ENCODE peak calls at places on chromosomes 5 and 9, in ten cellular contexts. One of them, this sample, is unnamed.
A peak's percentile ranks its signal among the peaks of the same experiment; 100 is the strongest.

GRCh38 chr5:113266913-113267227 is 167.9 kb downstream of the TSSK1B start:
- DNase-seq in CD4-positive, alpha-beta T cell: no peak
- DNase-seq in T-helper 9 cell: no peak
- DNase-seq in naive thymus-derived CD8-positive, alpha-beta T cell: no peak
- DNase-seq in aorta: no peak
- DNase-seq in sigmoid colon: no peak
- DNase-seq in K562: no peak
- DNase-seq in stimulated activated CD4-positive, alpha-beta T cell treated with anti-CD3 and anti-CD28 coated beads, Interleukin-15, amount 100 ng/mL, for 1 hour: no peak
- DNase-seq in NT2/D1: no peak
- DNase-seq in SK-N-SH: no peak
- DNase-seq in this sample: no peak

GRCh38 chr9:135989722-135990467 is 28.7 kb upstream of the UBAC1 start:
- DNase-seq in sigmoid colon: no peak
- DNase-seq in NT2/D1: no peak
- DNase-seq in T-helper 9 cell: peak; percentile 15
- DNase-seq in stimulated activated CD4-positive, alpha-beta T cell treated with anti-CD3 and anti-CD28 coated beads, Interleukin-15, amount 100 ng/mL, for 1 hour: no peak
- DNase-seq in SK-N-SH: no peak
- DNase-seq in CD4-positive, alpha-beta T cell: peak; percentile 12
- DNase-seq in K562: no peak
- DNase-seq in naive thymus-derived CD8-positive, alpha-beta T cell: no peak
- DNase-seq in aorta: no peak
- DNase-seq in this sample: no peak

GRCh38 chr5:123705741-123706140 is 193.8 kb downstream of the CSNK1G3 start:
- DNase-seq in T-helper 9 cell: no peak
- DNase-seq in SK-N-SH: no peak
- DNase-seq in K562: no peak
- DNase-seq in CD4-positive, alpha-beta T cell: no peak
- DNase-seq in sigmoid colon: no peak
- DNase-seq in stimulated activated CD4-positive, alpha-beta T cell treated with anti-CD3 and anti-CD28 coated beads, Interleukin-15, amount 100 ng/mL, for 1 hour: no peak
- DNase-seq in aorta: no peak
- DNase-seq in NT2/D1: no peak
- DNase-seq in naive thymus-derived CD8-positive, alpha-beta T cell: no peak
- DNase-seq in this sample: peak; percentile 24

GRCh38 chr9:136762221-136762691 is 2.1 kb downstream of the LCN15 start:
- DNase-seq in K562: no peak
- DNase-seq in CD4-positive, alpha-beta T cell: no peak
- DNase-seq in SK-N-SH: no peak
- DNase-seq in T-helper 9 cell: no peak
- DNase-seq in aorta: peak; percentile 37
- DNase-seq in NT2/D1: no peak
- DNase-seq in sigmoid colon: no peak
- DNase-seq in stimulated activated CD4-positive, alpha-beta T cell treated with anti-CD3 and anti-CD28 coated beads, Interleukin-15, amount 100 ng/mL, for 1 hour: no peak
- DNase-seq in naive thymus-derived CD8-positive, alpha-beta T cell: no peak
- DNase-seq in this sample: no peak

GRCh38 chr9:18969095-18969494 is 63.9 kb downstream of the SAXO1 start:
- DNase-seq in T-helper 9 cell: no peak
- DNase-seq in sigmoid colon: no peak
- DNase-seq in naive thymus-derived CD8-positive, alpha-beta T cell: no peak
- DNase-seq in stimulated activated CD4-positive, alpha-beta T cell treated with anti-CD3 and anti-CD28 coated beads, Interleukin-15, amount 100 ng/mL, for 1 hour: no peak
- DNase-seq in SK-N-SH: no peak
- DNase-seq in NT2/D1: no peak
- DNase-seq in K562: no peak
- DNase-seq in aorta: no peak
- DNase-seq in CD4-positive, alpha-beta T cell: no peak
- DNase-seq in this sample: no peak

GRCh38 chr5:141182248-141182647 is at the start of gene PCDHB16:
- DNase-seq in sigmoid colon: peak; percentile 74
- DNase-seq in stimulated activated CD4-positive, alpha-beta T cell treated with anti-CD3 and anti-CD28 coated beads, Interleukin-15, amount 100 ng/mL, for 1 hour: no peak
- DNase-seq in naive thymus-derived CD8-positive, alpha-beta T cell: no peak
- DNase-seq in K562: no peak
- DNase-seq in SK-N-SH: peak; percentile 64
- DNase-seq in NT2/D1: peak; percentile 40
- DNase-seq in aorta: no peak
- DNase-seq in CD4-positive, alpha-beta T cell: no peak
- DNase-seq in T-helper 9 cell: no peak
- DNase-seq in this sample: peak; percentile 43

GRCh38 chr9:73573235-73573634 is 421.6 kb downstream of the ANXA1 start:
- DNase-seq in sigmoid colon: no peak
- DNase-seq in naive thymus-derived CD8-positive, alpha-beta T cell: no peak
- DNase-seq in T-helper 9 cell: no peak
- DNase-seq in K562: no peak
- DNase-seq in stimulated activated CD4-positive, alpha-beta T cell treated with anti-CD3 and anti-CD28 coated beads, Interleukin-15, amount 100 ng/mL, for 1 hour: no peak
- DNase-seq in CD4-positive, alpha-beta T cell: no peak
- DNase-seq in SK-N-SH: no peak
- DNase-seq in aorta: no peak
- DNase-seq in NT2/D1: no peak
- DNase-seq in this sample: no peak

GRCh38 chr5:97100486-97100885 is 41.9 kb downstream of the LIX1 start:
- DNase-seq in T-helper 9 cell: no peak
- DNase-seq in SK-N-SH: no peak
- DNase-seq in naive thymus-derived CD8-positive, alpha-beta T cell: no peak
- DNase-seq in K562: no peak
- DNase-seq in CD4-positive, alpha-beta T cell: no peak
- DNase-seq in sigmoid colon: no peak
- DNase-seq in NT2/D1: no peak
- DNase-seq in aorta: no peak
- DNase-seq in stimulated activated CD4-positive, alpha-beta T cell treated with anti-CD3 and anti-CD28 coated beads, Interleukin-15, amount 100 ng/mL, for 1 hour: no peak
- DNase-seq in this sample: no peak

GRCh38 chr5:149730620-149731331 is 666 bp downstream of the PPARGC1B start:
- DNase-seq in SK-N-SH: peak; percentile 71
- DNase-seq in naive thymus-derived CD8-positive, alpha-beta T cell: peak; percentile 62
- DNase-seq in NT2/D1: no peak
- DNase-seq in T-helper 9 cell: peak; percentile 23
- DNase-seq in K562: peak; percentile 74
- DNase-seq in CD4-positive, alpha-beta T cell: peak; percentile 26
- DNase-seq in stimulated activated CD4-positive, alpha-beta T cell treated with anti-CD3 and anti-CD28 coated beads, Interleukin-15, amount 100 ng/mL, for 1 hour: peak; percentile 10
- DNase-seq in aorta: peak; percentile 82
- DNase-seq in sigmoid colon: peak; percentile 82
- DNase-seq in this sample: peak; percentile 14

GRCh38 chr5:33831041-33831440 is 60.7 kb downstream of the ADAMTS12 start:
- DNase-seq in aorta: no peak
- DNase-seq in CD4-positive, alpha-beta T cell: no peak
- DNase-seq in naive thymus-derived CD8-positive, alpha-beta T cell: no peak
- DNase-seq in K562: no peak
- DNase-seq in NT2/D1: no peak
- DNase-seq in sigmoid colon: no peak
- DNase-seq in T-helper 9 cell: no peak
- DNase-seq in SK-N-SH: no peak
- DNase-seq in stimulated activated CD4-positive, alpha-beta T cell treated with anti-CD3 and anti-CD28 coated beads, Interleukin-15, amount 100 ng/mL, for 1 hour: no peak
- DNase-seq in this sample: no peak

GRCh38 chr9:112555091-112555643 is 68.5 kb downstream of the KIAA1958 start:
- DNase-seq in aorta: no peak
- DNase-seq in CD4-positive, alpha-beta T cell: no peak
- DNase-seq in sigmoid colon: no peak
- DNase-seq in stimulated activated CD4-positive, alpha-beta T cell treated with anti-CD3 and anti-CD28 coated beads, Interleukin-15, amount 100 ng/mL, for 1 hour: no peak
- DNase-seq in NT2/D1: no peak
- DNase-seq in SK-N-SH: no peak
- DNase-seq in naive thymus-derived CD8-positive, alpha-beta T cell: no peak
- DNase-seq in T-helper 9 cell: no peak
- DNase-seq in K562: no peak
- DNase-seq in this sample: no peak

GRCh38 chr5:76403963-76404693 is 1.0 kb downstream of the IQGAP2 start:
- DNase-seq in NT2/D1: peak; percentile 50
- DNase-seq in sigmoid colon: peak; percentile 67
- DNase-seq in SK-N-SH: no peak
- DNase-seq in naive thymus-derived CD8-positive, alpha-beta T cell: peak; percentile 85
- DNase-seq in CD4-positive, alpha-beta T cell: peak; percentile 65
- DNase-seq in stimulated activated CD4-positive, alpha-beta T cell treated with anti-CD3 and anti-CD28 coated beads, Interleukin-15, amount 100 ng/mL, for 1 hour: peak; percentile 34
- DNase-seq in K562: peak; percentile 66
- DNase-seq in T-helper 9 cell: peak; percentile 62
- DNase-seq in aorta: peak; percentile 79
- DNase-seq in this sample: no peak